ENCODE peak calls at places on chromosome 10, in eight cellular contexts. I, V, W, L, T, B, N and A are unnamed samples.

GRCh38 chr10:47033081-47033480 is 121.9 kb downstream of the PTPN20 start:
- DNase-seq in T (no peak), V (no peak), I (no peak), L (no peak), W (no peak), B (no peak), N (no peak), A (no peak)

GRCh38 chr10:119111968-119112515 is 8.1 kb downstream of the DENND10 start:
- DNase-seq in I (no peak), W (peak; percentile 68), L (peak; percentile 48), V (no peak), B (no peak), T (peak; percentile 64), N (no peak), A (peak; percentile 68)

GRCh38 chr10:50552771-50553535 is 70.8 kb downstream of the SGMS1 start:
- DNase-seq in I (no peak), N (no peak), B (no peak), V (no peak), W (no peak), L (peak; percentile 29), T (no peak), A (peak; percentile 38)

GRCh38 chr10:13439771-13440708 is 88.8 kb downstream of the BEND7 start:
- DNase-seq in B (no peak), L (peak; percentile 34), W (no peak), V (no peak), I (peak; percentile 69), N (peak; percentile 66), T (no peak), A (no peak)

GRCh38 chr10:126387041-126387908 is 1.0 kb downstream of the ADAM12 start:
- DNase-seq in B (no peak), T (no peak), I (peak; percentile 70), W (peak; percentile 81), L (peak; percentile 73), V (no peak), N (peak; percentile 67), A (peak; percentile 55)

GRCh38 chr10:104582966-104583365 is 58.1 kb upstream of the SORCS3 start:
- DNase-seq in T (no peak), W (no peak), I (no peak), N (no peak), B (no peak), L (no peak), V (no peak), A (no peak)

GRCh38 chr10:127563718-127564553 is 14.8 kb downstream of the NPS start:
- DNase-seq in L (no peak), T (no peak), N (no peak), V (no peak), I (peak; percentile 15), W (no peak), B (no peak), A (no peak)

GRCh38 chr10:131697461-131698128 is 203.2 kb upstream of the PPP2R2D start:
- DNase-seq in L (no peak), N (no peak), W (no peak), I (no peak), B (no peak), V (no peak), T (no peak), A (no peak)

GRCh38 chr10:3886191-3886590 is 101.2 kb upstream of the KLF6 start:
- DNase-seq in W (peak; percentile 66), L (peak; percentile 66), N (no peak), V (no peak), I (peak; percentile 87), B (no peak), T (no peak), A (no peak)

GRCh38 chr10:127196227-127196954 is at the start of gene INSYN2A:
- DNase-seq in V (no peak), L (peak; percentile 61), T (no peak), B (no peak), N (no peak), I (peak; percentile 43), W (peak; percentile 34), A (peak; percentile 20)

GRCh38 chr10:127003032-127003685 is 97.9 kb downstream of the DOCK1 start:
- DNase-seq in I (no peak), W (no peak), B (no peak), V (no peak), N (no peak), T (no peak), L (no peak), A (no peak)

GRCh38 chr10:89062861-89063260 is 72.3 kb downstream of the FAS start:
- DNase-seq in N (no peak), I (no peak), T (no peak), W (peak; percentile 73), V (no peak), L (peak; percentile 73), B (no peak), A (no peak)

GRCh38 chr10:100823194-100823593 is 77.8 kb downstream of the PAX2 start:
- DNase-seq in V (no peak), B (no peak), L (no peak), T (no peak), I (no peak), W (no peak), N (no peak), A (no peak)

GRCh38 chr10:25493122-25493893 is 318.5 kb downstream of the GPR158 start:
- DNase-seq in I (peak; percentile 28), N (no peak), L (peak; percentile 98), T (no peak), B (no peak), W (peak; percentile 85), V (peak; percentile 30), A (no peak)

GRCh38 chr10:121310151-121310711 is 288.0 kb downstream of the FGFR2 start:
- DNase-seq in B (no peak), L (no peak), W (no peak), I (no peak), T (no peak), N (no peak), V (no peak), A (no peak)

GRCh38 chr10:100825946-100826660 is 80.7 kb downstream of the PAX2 start:
- DNase-seq in I (no peak), L (no peak), W (no peak), B (no peak), V (no peak), T (no peak), N (no peak), A (no peak)

GRCh38 chr10:77919713-77920108 is 6.8 kb downstream of the DLG5 start:
- DNase-seq in L (peak; percentile 55), V (no peak), W (no peak), B (no peak), T (no peak), I (peak; percentile 74), N (no peak), A (peak; percentile 61)

GRCh38 chr10:55668326-55668922 is 692.6 kb downstream of the ZWINT start:
- DNase-seq in T (no peak), L (no peak), W (no peak), I (no peak), V (no peak), N (no peak), B (no peak), A (no peak)
- TF ChIP-seq CTCF in T (no peak), L (no peak), W (no peak), I (peak; percentile 21), V (peak; percentile 53), N (no peak), B (no peak), A (peak; percentile 37)

DNA sequence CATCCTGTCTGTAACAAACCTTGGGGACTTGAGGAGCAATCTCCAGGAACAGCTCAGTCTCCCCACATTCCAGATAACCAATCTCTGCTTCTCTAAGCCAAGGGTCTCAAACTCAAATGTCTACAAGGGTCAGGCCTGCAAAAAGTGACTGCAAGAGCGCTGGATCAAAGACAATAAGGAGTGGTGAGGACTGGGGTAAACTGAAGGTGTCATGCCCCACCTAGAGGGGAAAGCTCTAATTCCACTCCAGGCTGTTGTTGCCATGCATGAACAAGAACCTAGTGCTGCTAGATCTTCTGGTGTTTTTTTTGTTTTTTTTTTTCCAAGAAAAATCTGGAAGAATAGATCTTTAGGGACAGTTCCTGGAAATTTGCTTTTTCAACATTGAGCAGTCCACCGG is 117.9 kb upstream of the MACROH2A2 start:
- DNase-seq in T (no peak), N (no peak), I (no peak), B (no peak), L (no peak), W (no peak), V (no peak), A (no peak)
- TF ChIP-seq CTCF in T (no peak), N (no peak), I (no peak), B (no peak), L (peak; percentile 2), W (no peak), V (no peak), A (peak; percentile 46)

DNA sequence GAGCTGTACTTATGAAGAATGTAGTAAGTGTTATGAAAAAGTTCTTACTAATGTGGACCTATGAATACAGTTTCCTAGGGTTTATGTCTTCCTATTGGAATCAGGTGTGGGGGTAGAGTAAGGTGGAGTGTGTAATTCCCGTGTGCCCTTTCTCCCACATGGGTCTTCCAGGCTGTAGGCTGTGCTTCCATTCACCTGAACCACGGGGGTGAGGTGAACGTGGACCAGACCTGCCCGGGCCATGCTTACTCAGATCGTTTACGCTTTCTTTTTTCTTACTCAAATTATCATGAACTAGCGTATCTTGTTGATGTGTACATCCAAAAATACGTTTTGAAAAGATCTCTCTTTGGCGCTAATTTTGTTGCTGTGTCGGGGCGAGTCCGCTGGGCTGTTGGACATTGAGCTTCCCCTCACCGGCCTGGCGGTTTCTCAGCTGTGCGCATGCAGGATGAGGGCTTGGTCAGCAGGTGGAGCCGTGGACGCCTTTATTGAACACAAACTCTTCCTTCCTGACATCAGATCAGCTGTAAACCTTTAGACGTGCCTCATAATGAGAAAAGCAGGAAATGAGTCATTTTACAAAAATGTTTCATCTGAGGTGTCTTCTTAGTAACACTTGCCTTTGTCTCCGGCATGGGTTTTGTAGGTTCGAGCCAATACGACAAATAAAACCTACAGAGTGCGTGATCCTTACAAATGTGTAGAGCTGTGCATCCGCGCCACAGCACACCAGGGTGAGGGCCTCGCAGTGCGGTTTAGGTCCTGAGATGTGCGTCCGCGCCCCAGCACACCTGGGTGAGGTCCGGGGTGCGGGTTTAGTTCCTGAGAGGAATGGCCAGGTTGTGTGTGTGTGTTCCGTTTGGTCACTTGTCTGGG is 53.8 kb downstream of the WDR37 start:
- DNase-seq in B (no peak), V (peak; percentile 61), W (peak; percentile 45), I (peak; percentile 89), T (peak; percentile 49), N (peak; percentile 81), L (peak; percentile 85), A (peak; percentile 81)
- TF ChIP-seq CTCF in B (peak; percentile 45), V (peak; percentile 81), W (peak; percentile 52), I (peak; percentile 67), T (peak; percentile 84), N (peak; percentile 73), L (peak; percentile 72), A (peak; percentile 73)

GRCh38 chr10:110802551-110803238 is 69.0 kb upstream of the PDCD4 start:
- DNase-seq in T (peak; percentile 60), V (no peak), N (peak; percentile 78), I (no peak), W (peak; percentile 80), L (peak; percentile 70), B (peak; percentile 73), A (peak; percentile 41)

GRCh38 chr10:110803830-110804338 is 67.8 kb upstream of the PDCD4 start:
- DNase-seq in L (peak; percentile 55), B (peak; percentile 18), I (peak; percentile 49), T (no peak), V (peak; percentile 22), W (peak; percentile 66), N (peak; percentile 58), A (peak; percentile 18)

GRCh38 chr10:110805292-110805691 is 66.4 kb upstream of the PDCD4 start:
- DNase-seq in I (no peak), T (no peak), W (no peak), B (no peak), N (no peak), V (no peak), L (no peak), A (no peak)

GRCh38 chr10:110803239-110803593 is 68.5 kb upstream of the PDCD4 start:
- DNase-seq in L (no peak), W (no peak), I (no peak), T (no peak), V (no peak), B (no peak), N (no peak), A (no peak)

GRCh38 chr10:110802090-110802489 is 69.6 kb upstream of the PDCD4 start:
- DNase-seq in T (peak; percentile 60), V (no peak), N (no peak), W (peak; percentile 84), B (peak; percentile 38), L (peak; percentile 70), I (no peak), A (peak; percentile 25)
- TF ChIP-seq CTCF in T (no peak), V (no peak), N (no peak), W (no peak), B (no peak), L (no peak), I (no peak), A (no peak)